ENCODE peak calls at places on chromosomes 5 and 9, in six cellular contexts. H is neural progenitor cell, J is foreskin fibroblast, Y is H1, E is left ventricle myocardium inferior, G is fibroblast of mammary gland. A is an unnamed sample.

GRCh38 chr5:59798862-59799667 is 94.5 kb downstream of the PDE4D start:
- DNase-seq in H (no peak), J (no peak), Y (no peak), E (no peak), G (peak), A (peak)

GRCh38 chr9:36976371-36977030 is 57.6 kb downstream of the PAX5 start:
- DNase-seq in H (no peak), J (no peak), Y (peak), E (no peak), G (peak), A (no peak)

GRCh38 chr5:142984525-142984924 is 214.3 kb downstream of the ARHGAP26 start:
- DNase-seq in H (no peak), J (no peak), Y (no peak), E (no peak), G (no peak), A (no peak)

GRCh38 chr9:79526149-79526672 is 45.6 kb upstream of the TLE4 start:
- DNase-seq in H (no peak), J (no peak), Y (no peak), E (no peak), G (no peak), A (no peak)

GRCh38 chr9:19471737-19472648 is 63.2 kb downstream of the ACER2 start:
- DNase-seq in H (peak), J (peak), Y (peak), E (peak), G (peak), A (peak)

GRCh38 chr5:96997265-96997859 is 61.5 kb downstream of the LNPEP start:
- DNase-seq in H (peak), J (peak), Y (no peak), E (no peak), G (peak), A (peak)

GRCh38 chr5:10536931-10537579 is 26.8 kb upstream of the ANKRD33B start:
- DNase-seq in H (no peak), J (no peak), Y (no peak), E (no peak), G (no peak), A (no peak)

GRCh38 chr5:91484662-91485061 is 101.5 kb upstream of the ARRDC3 start:
- DNase-seq in H (no peak), J (peak), Y (no peak), E (no peak), G (no peak), A (no peak)

GRCh38 chr5:159050408-159051091 is 49.2 kb downstream of the EBF1 start:
- DNase-seq in H (peak), J (peak), Y (no peak), E (no peak), G (peak), A (peak)

GRCh38 chr5:131008329-131008728 is 156.7 kb downstream of the HINT1 start:
- DNase-seq in H (no peak), J (no peak), Y (no peak), E (no peak), G (no peak), A (no peak)

GRCh38 chr9:108483676-108484075 is 372.1 kb downstream of the ACTL7B start:
- DNase-seq in H (no peak), J (no peak), Y (no peak), E (no peak), G (no peak), A (no peak)

GRCh38 chr5:57495688-57496087 is 13.1 kb upstream of the ACTBL2 start:
- DNase-seq in H (peak), J (no peak), Y (no peak), E (no peak), G (no peak), A (no peak)

GRCh38 chr5:171484460-171484899 is 65.0 kb downstream of the FGF18 start:
- DNase-seq in H (no peak), J (no peak), Y (peak), E (no peak), G (peak), A (no peak)

GRCh38 chr5:1068895-1069719 is 42.8 kb downstream of the SLC12A7 start:
- DNase-seq in H (no peak), J (no peak), Y (no peak), E (no peak), G (no peak), A (no peak)

GRCh38 chr5:112419596-112420110 is 576 bp upstream of the EPB41L4A start:
- DNase-seq in H (peak), J (peak), Y (peak), E (peak), G (peak), A (peak)

GRCh38 chr9:87713990-87714335 is 12.0 kb upstream of the CTSL start:
- DNase-seq in H (no peak), J (no peak), Y (no peak), E (no peak), G (no peak), A (no peak)

GRCh38 chr5:79130781-79131180 is 19.2 kb downstream of the BHMT start:
- DNase-seq in H (no peak), J (no peak), Y (no peak), E (no peak), G (no peak), A (no peak)

GRCh38 chr5:16805478-16805877 is 130.6 kb downstream of the MYO10 start:
- DNase-seq in H (no peak), J (peak), Y (no peak), E (no peak), G (peak), A (no peak)

GRCh38 chr9:131478421-131478868 is 24.3 kb upstream of the POMT1 start:
- DNase-seq in H (peak), J (no peak), Y (peak), E (peak), G (peak), A (peak)

GRCh38 chr5:180069589-180070247 is 1.8 kb downstream of the RNF130 start:
- DNase-seq in H (peak), J (no peak), Y (no peak), E (no peak), G (no peak), A (peak)

GRCh38 chr9:36942891-36943290 is 91.2 kb downstream of the PAX5 start:
- DNase-seq in H (no peak), J (no peak), Y (peak), E (no peak), G (no peak), A (no peak)

GRCh38 chr9:79360387-79361347 is 211.1 kb upstream of the TLE4 start:
- DNase-seq in H (no peak), J (no peak), Y (no peak), E (no peak), G (no peak), A (no peak)

GRCh38 chr5:168528521-168529360 is at the start of gene FBLL1:
- DNase-seq in H (peak), J (peak), Y (peak), E (no peak), G (peak), A (peak)

GRCh38 chr5:134964359-134965270 is 3.1 kb upstream of the CATSPER3 start:
- DNase-seq in H (no peak), J (no peak), Y (no peak), E (no peak), G (no peak), A (no peak)

GRCh38 chr5:165258188-165258855 is 1752.9 kb downstream of the MAT2B start:
- DNase-seq in H (peak), J (no peak), Y (no peak), E (no peak), G (no peak), A (no peak)

GRCh38 chr5:126912607-126913006 is 117.8 kb downstream of the MARCHF3 start:
- DNase-seq in H (no peak), J (peak), Y (no peak), E (no peak), G (peak), A (peak)

GRCh38 chr5:142097681-142098080 is 10.9 kb upstream of the NDFIP1 start:
- DNase-seq in H (no peak), J (no peak), Y (no peak), E (no peak), G (no peak), A (no peak)

GRCh38 chr5:11890777-11891176 is 13.5 kb downstream of the CTNND2 start:
- DNase-seq in H (no peak), J (no peak), Y (no peak), E (no peak), G (no peak), A (no peak)

GRCh38 chr5:71922584-71923106 is 184.6 kb upstream of the MAP1B start:
- DNase-seq in H (no peak), J (peak), Y (no peak), E (no peak), G (peak), A (peak)

GRCh38 chr5:103499236-103499635 is 63.4 kb downstream of the NUDT12 start:
- DNase-seq in H (peak), J (no peak), Y (no peak), E (no peak), G (no peak), A (no peak)

GRCh38 chr5:74517700-74518099 is 122.8 kb downstream of the ENC1 start:
- DNase-seq in H (no peak), J (peak), Y (no peak), E (no peak), G (peak), A (peak)

GRCh38 chr9:129678844-129679243 is 13.4 kb downstream of the PRRX2 start:
- DNase-seq in H (no peak), J (no peak), Y (no peak), E (no peak), G (no peak), A (no peak)

GRCh38 chr9:76655121-76655531 is 109.1 kb upstream of the PCA3 start:
- DNase-seq in H (no peak), J (no peak), Y (no peak), E (no peak), G (peak), A (peak)

GRCh38 chr5:143499480-143500114 is 96.1 kb upstream of the NR3C1 start:
- DNase-seq in H (no peak), J (no peak), Y (no peak), E (no peak), G (no peak), A (no peak)

GRCh38 chr5:139149477-139150199 is 48.5 kb downstream of the SIL1 start:
- DNase-seq in H (no peak), J (no peak), Y (no peak), E (no peak), G (peak), A (peak)

GRCh38 chr9:134602547-134603362 is 38.8 kb upstream of the COL5A1 start:
- DNase-seq in H (no peak), J (peak), Y (no peak), E (no peak), G (peak), A (peak)

GRCh38 chr5:181167814-181168488 is 20.6 kb downstream of the OR2V2 start:
- DNase-seq in H (peak), J (no peak), Y (peak), E (no peak), G (no peak), A (no peak)
- TF ChIP-seq CTCF in H (peak), J (peak), Y (peak), E (peak), G (peak), A (peak)

GRCh38 chr9:127976943-127977871 is 3.6 kb downstream of the EEIG1 start:
- DNase-seq in H (no peak), J (no peak), Y (no peak), E (no peak), G (no peak), A (no peak)

GRCh38 chr9:127974002-127974768 is 6.6 kb downstream of the EEIG1 start:
- DNase-seq in H (no peak), J (no peak), Y (no peak), E (no peak), G (no peak), A (no peak)

GRCh38 chr9:127974769-127975261 is 6.0 kb downstream of the EEIG1 start:
- DNase-seq in H (peak), J (no peak), Y (no peak), E (no peak), G (no peak), A (no peak)

GRCh38 chr9:127976498-127976897 is 4.3 kb downstream of the EEIG1 start:
- DNase-seq in H (no peak), J (no peak), Y (no peak), E (no peak), G (no peak), A (no peak)

DNA sequence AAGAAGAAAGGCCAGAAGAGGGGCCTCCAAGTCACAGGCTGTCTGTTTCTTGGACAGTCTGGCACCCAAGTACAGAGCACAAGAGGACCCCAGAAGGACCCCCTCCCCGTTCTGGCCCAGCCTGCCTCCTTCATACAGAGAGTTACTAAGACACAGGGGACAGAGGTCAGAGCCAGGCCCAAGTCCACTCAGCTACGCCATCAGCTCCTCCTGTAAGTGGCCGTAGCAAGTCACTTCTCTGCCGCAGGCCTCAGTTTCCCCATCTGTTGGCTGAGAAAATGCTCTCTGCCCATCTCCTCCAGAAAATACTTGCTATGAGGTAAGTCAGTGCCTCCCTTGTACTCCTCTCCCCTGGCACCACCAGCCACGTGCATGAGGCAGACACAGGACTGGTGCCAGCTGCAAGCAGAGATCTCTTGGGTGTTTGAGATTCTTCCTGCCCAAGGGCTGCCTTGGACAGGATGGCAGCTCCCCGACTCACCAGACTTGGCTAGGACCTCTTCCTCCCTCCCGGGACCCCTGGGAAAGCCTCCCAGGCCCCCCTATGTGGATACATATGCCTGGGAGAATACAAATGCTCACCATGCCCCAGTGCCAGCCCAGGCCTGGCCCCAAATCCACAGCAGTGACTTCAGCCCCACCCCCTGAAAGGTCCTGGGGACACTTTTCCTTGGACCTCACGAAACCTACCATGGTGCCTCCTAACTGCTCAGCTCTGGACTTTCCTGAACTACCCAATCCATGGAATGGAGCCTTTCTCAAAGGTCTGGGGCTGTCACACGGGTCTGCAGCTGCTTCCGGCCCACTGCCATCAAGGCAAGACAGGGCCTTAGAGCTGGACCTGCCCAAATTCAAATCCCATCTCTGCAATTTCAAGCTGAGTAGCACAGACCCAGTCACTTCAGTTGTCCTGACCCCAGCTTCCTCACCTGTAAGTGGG is 5.1 kb downstream of the EEIG1 start:
- DNase-seq in H (no peak), J (no peak), Y (no peak), E (no peak), G (no peak), A (no peak)
- H3K4me3 ChIP-seq in H (no peak), J (no peak), Y (no peak), E (peak), G (no peak), A (no peak)

GRCh38 chr5:28576022-28576421 is 1537.6 kb upstream of the CDH9 start:
- DNase-seq in H (peak), J (no peak), Y (no peak), E (no peak), G (peak), A (peak)
- TF ChIP-seq CTCF in H (peak), J (no peak), Y (peak), E (no peak), G (peak), A (peak)

DNA sequence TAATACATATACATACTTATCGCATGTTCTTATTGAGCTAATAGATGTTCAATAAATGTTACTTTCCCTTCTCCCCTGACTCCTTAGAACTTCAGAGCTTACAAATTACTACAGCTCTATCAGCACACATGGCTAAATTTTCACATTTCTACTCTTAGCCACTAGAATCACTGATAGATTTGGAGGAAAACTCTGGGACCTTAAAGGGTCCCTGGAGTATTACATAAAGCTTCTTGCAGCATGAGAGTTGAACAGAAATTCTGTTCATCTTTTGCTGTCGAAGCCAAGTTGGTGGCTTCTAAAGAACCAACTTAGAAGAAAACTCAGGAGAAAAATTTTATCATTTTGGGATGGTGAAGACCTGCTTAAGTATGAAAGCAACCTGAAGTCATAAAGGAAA is 15.5 kb downstream of the B4GALT1 start:
- DNase-seq in H (no peak), J (no peak), Y (no peak), E (no peak), G (no peak), A (no peak)
- H3K4me3 ChIP-seq in H (no peak), J (peak), Y (no peak), E (peak), G (no peak), A (no peak)

GRCh38 chr9:111076043-111076442 is 37.8 kb upstream of the LPAR1 start:
- DNase-seq in H (no peak), J (no peak), Y (no peak), E (no peak), G (no peak), A (no peak)

GRCh38 chr9:111078391-111079038 is 40.2 kb upstream of the LPAR1 start:
- DNase-seq in H (no peak), J (no peak), Y (no peak), E (no peak), G (no peak), A (no peak)

GRCh38 chr9:111076519-111076918 is 38.2 kb upstream of the LPAR1 start:
- DNase-seq in H (no peak), J (no peak), Y (no peak), E (no peak), G (no peak), A (no peak)

GRCh38 chr9:111069233-111069632 is 31.0 kb upstream of the LPAR1 start:
- DNase-seq in H (no peak), J (no peak), Y (no peak), E (no peak), G (no peak), A (no peak)

DNA sequence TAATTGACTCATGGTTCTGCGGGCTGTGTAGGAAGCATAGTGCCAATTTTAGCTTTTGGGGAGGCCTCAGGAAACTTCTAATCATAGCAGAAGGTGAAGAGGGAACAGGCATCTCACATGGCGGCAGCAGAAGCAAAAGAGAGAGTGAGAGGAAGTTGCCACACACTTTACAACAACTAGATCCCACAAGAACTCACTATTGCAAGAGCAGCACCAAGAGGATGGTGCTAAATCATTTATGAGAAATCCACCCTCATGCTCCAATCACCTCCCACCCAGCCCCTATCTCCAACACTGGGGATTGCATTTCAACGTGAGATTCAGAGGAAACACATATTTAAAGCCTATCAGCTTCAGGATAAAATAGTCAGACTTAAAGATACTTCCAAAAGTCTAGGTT is 36.1 kb upstream of the LPAR1 start:
- DNase-seq in H (no peak), J (no peak), Y (no peak), E (no peak), G (no peak), A (no peak)
- TF ChIP-seq CTCF in H (no peak), J (no peak), Y (no peak), E (no peak), G (peak), A (no peak)

GRCh38 chr5:111229126-111229525 is 4.9 kb downstream of the CAMK4 start:
- DNase-seq in H (no peak), J (no peak), Y (no peak), E (no peak), G (no peak), A (no peak)

GRCh38 chr5:111232311-111233049 is 8.3 kb downstream of the CAMK4 start:
- DNase-seq in H (no peak), J (no peak), Y (no peak), E (no peak), G (no peak), A (no peak)

GRCh38 chr5:111227805-111228204 is 3.6 kb downstream of the CAMK4 start:
- DNase-seq in H (no peak), J (no peak), Y (no peak), E (no peak), G (peak), A (peak)

GRCh38 chr5:111231053-111231586 is 6.9 kb downstream of the CAMK4 start:
- DNase-seq in H (no peak), J (no peak), Y (no peak), E (no peak), G (no peak), A (no peak)

GRCh38 chr5:111229871-111230812 is 6.0 kb downstream of the CAMK4 start:
- DNase-seq in H (no peak), J (no peak), Y (no peak), E (no peak), G (no peak), A (no peak)
- H3K4me3 ChIP-seq in H (no peak), J (no peak), Y (no peak), E (no peak), G (no peak), A (no peak)

GRCh38 chr9:68585034-68585761 is 44.5 kb upstream of the TMEM252 start:
- DNase-seq in H (no peak), J (no peak), Y (no peak), E (no peak), G (no peak), A (no peak)
- TF ChIP-seq CTCF in H (no peak), J (no peak), Y (peak), E (no peak), G (no peak), A (no peak)

DNA sequence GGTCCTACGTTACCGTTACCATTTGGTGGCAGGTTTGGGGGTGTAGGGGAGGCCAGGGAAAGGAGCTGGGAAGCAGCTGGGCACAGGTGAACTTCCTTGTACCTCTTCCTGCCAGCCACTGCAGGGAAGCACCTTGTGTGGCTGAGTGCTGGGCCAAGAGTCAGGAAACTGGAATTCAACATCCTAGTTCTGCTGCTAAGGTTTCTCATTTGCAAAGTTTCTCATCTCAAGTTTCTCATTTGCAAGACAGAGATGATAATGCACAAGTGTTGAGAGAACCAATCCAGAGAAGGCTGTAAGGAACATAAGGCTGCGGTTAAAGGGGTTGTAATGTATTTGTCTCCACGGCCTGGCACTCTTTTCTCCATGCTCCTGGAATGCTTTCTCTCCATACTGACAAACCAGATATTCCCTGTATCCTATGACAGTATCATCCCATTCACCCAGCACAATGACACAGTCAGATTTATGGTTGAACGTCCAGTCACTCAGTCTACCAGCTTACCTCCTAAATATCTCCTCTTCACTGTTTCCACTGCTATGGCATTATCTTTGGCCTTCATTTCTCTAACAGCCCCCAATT is 33.6 kb upstream of the LARP1 start:
- DNase-seq in H (no peak), J (no peak), Y (no peak), E (no peak), G (no peak), A (no peak)
- H3K4me3 ChIP-seq in H (no peak), J (no peak), Y (peak), E (no peak), G (no peak), A (no peak)

GRCh38 chr5:124065508-124065907 is 553.5 kb downstream of the CSNK1G3 start:
- DNase-seq in H (no peak), J (peak), Y (no peak), E (no peak), G (peak), A (no peak)
- TF ChIP-seq CTCF in H (no peak), J (no peak), Y (no peak), E (no peak), G (peak), A (no peak)